ENCODE peak calls at places on chromosomes 16 and 17, in four cellular contexts. Y, C, E and Z are unnamed samples.
A peak's percentile ranks its signal among the peaks of the same experiment; 100 is the strongest.

GRCh38 chr16:17105239-17105721 is 365.5 kb downstream of the XYLT1 start:
- DNase-seq in Y (peak; percentile 4), C (no peak), E (no peak), Z (no peak)

GRCh38 chr17:38724337-38724988 is 5.7 kb upstream of the CISD3 start:
- DNase-seq in Y (no peak), C (no peak), E (no peak), Z (no peak)

GRCh38 chr16:57923418-57923817 is 47.5 kb downstream of the CNGB1 start:
- DNase-seq in Y (no peak), C (no peak), E (no peak), Z (no peak)

GRCh38 chr16:72198641-72199250 is 26.8 kb upstream of the PMFBP1 start:
- DNase-seq in Y (peak; percentile 38), C (no peak), E (no peak), Z (no peak)

GRCh38 chr16:66714659-66715307 is 18.2 kb upstream of the CMTM4 start:
- DNase-seq in Y (no peak), C (no peak), E (peak; percentile 87), Z (no peak)

GRCh38 chr16:48383877-48384304 is 1.3 kb downstream of the SIAH1 start:
- DNase-seq in Y (peak; percentile 35), C (no peak), E (no peak), Z (peak; percentile 49)

GRCh38 chr16:74192281-74192680 is 104.3 kb upstream of the PSMD7 start:
- DNase-seq in Y (no peak), C (no peak), E (no peak), Z (no peak)

GRCh38 chr17:16534236-16534635 is 34.8 kb downstream of the ZNF287 start:
- DNase-seq in Y (no peak), C (no peak), E (no peak), Z (no peak)

GRCh38 chr16:8714143-8714542 is 39.7 kb downstream of the ABAT start:
- DNase-seq in Y (peak; percentile 33), C (no peak), E (no peak), Z (no peak)
- H3K4me1 ChIP-seq in Y (peaks cover 17% of the 10 kb centered on the region), C (no peaks in the 10 kb centered on the region), E (no peaks in the 10 kb centered on the region), Z (no peaks in the 10 kb centered on the region)

DNA sequence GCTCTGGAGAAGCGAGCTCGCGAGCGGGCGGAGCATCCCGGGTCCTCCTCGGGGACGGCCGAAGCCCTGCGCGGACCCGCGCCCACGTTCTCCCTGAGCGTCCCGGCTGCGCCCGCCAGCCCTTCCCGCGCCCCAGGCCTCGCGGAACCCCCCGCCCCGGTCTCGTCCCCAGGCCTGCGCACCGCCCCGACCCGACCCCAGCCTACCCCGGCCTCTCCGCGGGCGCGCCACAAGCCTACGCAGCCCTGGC is 159 bp downstream of the USP36 start:
- DNase-seq in Y (no peak), C (no peak), E (no peak), Z (no peak)
- H3K79me2 ChIP-seq in Y (peaks cover 40% of the 10 kb centered on the region), C (peaks cover 39% of the 10 kb centered on the region), E (peaks cover 46% of the 10 kb centered on the region), Z (peaks cover 47% of the 10 kb centered on the region)

DNA sequence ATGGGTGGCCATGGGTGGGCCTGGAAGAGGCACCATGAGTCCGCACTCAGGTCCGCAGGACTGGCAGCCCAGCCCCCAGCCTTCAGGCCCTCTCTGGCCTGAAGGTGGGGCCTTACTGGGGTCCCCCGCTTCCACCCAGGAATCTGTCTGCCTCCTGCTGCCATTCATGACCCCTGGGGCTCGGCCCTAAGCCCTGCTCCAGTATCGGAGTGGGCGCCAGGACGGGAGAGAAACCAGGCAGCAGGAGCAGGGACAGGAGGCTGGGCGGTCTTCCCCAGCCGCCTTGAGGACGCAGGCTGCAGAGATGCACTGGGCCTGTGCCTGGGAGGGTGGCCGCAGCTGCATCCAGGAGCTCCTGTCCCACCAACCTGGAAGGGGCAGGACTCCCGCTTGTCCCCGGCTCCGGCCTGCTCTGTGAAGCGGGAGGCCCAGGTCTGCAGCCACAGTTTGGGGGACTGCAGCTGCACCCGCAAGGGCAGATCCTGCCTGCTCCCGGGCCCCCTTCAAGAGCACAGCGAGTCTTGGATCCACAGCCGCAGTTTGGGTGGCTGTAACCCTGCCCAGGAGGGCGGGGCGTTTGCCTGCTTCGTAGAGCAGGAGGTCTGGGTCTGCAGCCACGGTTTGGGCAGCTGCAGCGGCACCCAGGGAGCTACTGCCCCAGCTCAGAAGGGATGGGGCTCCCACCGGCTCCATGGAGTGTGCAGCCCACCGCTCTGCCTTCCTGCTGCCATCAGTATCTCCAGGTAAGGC is 81.8 kb upstream of the DNAJA2 start:
- DNase-seq in Y (no peak), C (no peak), E (no peak), Z (no peak)
- H3K4me3 ChIP-seq in Y (no peak overlapping the region), C (no peak overlapping the region), E (no peak overlapping the region), Z (no peak overlapping the region)

GRCh38 chr16:9055115-9055514 is 36.3 kb upstream of the HAPSTR1 start:
- DNase-seq in Y (no peak), C (no peak), E (no peak), Z (no peak)
- H3K4me1 ChIP-seq in Y (no peaks in the 10 kb centered on the region), C (peaks cover under 1% of the 10 kb centered on the region), E (peaks cover 11% of the 10 kb centered on the region), Z (peaks cover 17% of the 10 kb centered on the region)

GRCh38 chr16:27244363-27244755 is 24.2 kb downstream of the NSMCE1 start:
- DNase-seq in Y (no peak), C (no peak), E (no peak), Z (no peak)
- H3K79me2 ChIP-seq in Y (no peaks in the 10 kb centered on the region), C (peaks cover 7% of the 10 kb centered on the region), E (peaks cover 7% of the 10 kb centered on the region), Z (peaks cover 23% of the 10 kb centered on the region)